ENCODE peak calls at places on chromosome 20, in eight cellular contexts. Y is H7; H is lower lobe of right lung; L is cardiac muscle cell; A is spleen; R is uterus; N is CD8-positive, alpha-beta T cell; P is colonic mucosa. E is an unnamed sample.

GRCh38 chr20:22490287-22491187 is 93.8 kb downstream of the FOXA2 start:
- DNase-seq in R (no peak), H (peak; percentile 80), N (no peak), P (peak; percentile 92), L (peak; percentile 1), A (no peak), Y (peak; percentile 49), E (no peak)

GRCh38 chr20:35700625-35701148 is 1.5 kb downstream of the ROMO1 start:
- DNase-seq in A (no peak), P (no peak), R (no peak), N (no peak), H (no peak), Y (no peak), L (no peak), E (peak; percentile 37)

GRCh38 chr20:13717631-13718044 is 67.1 kb downstream of the ESF1 start:
- DNase-seq in L (no peak), H (no peak), N (no peak), R (no peak), Y (no peak), P (no peak), A (no peak), E (no peak)

GRCh38 chr20:62913043-62913630 is 13.2 kb downstream of the DIDO1 start:
- DNase-seq in A (no peak), Y (no peak), L (no peak), N (no peak), R (no peak), P (no peak), H (peak; percentile 23), E (no peak)

GRCh38 chr20:36800410-36800809 is 26.8 kb upstream of the DSN1 start:
- DNase-seq in L (no peak), Y (no peak), H (no peak), A (no peak), N (no peak), P (no peak), R (no peak), E (no peak)

GRCh38 chr20:52191436-52192295 is at the start of gene ZFP64:
- DNase-seq in H (peak; percentile 80), Y (peak; percentile 89), N (peak; percentile 42), L (peak; percentile 80), P (peak; percentile 84), R (peak; percentile 54), A (peak; percentile 94), E (peak; percentile 88)

GRCh38 chr20:5353624-5354496 is 37.1 kb upstream of the PROKR2 start:
- DNase-seq in R (no peak), Y (no peak), P (no peak), A (no peak), N (no peak), H (no peak), L (peak; percentile 72), E (no peak)

GRCh38 chr20:35145141-35145564 is 2.0 kb downstream of the EDEM2 start:
- DNase-seq in A (no peak), N (no peak), H (no peak), L (peak; percentile 81), P (peak; percentile 24), R (peak; percentile 45), Y (peak; percentile 75), E (no peak)

GRCh38 chr20:62991196-62991807 is 15.5 kb downstream of the BHLHE23 start:
- DNase-seq in N (no peak), L (no peak), Y (no peak), H (no peak), A (no peak), P (no peak), R (no peak), E (no peak)

GRCh38 chr20:24772667-24773066 is 176.4 kb upstream of the CST7 start:
- DNase-seq in L (no peak), R (no peak), H (no peak), Y (no peak), A (peak; percentile 27), P (no peak), N (no peak), E (no peak)

GRCh38 chr20:36132802-36133211 is 21.7 kb upstream of the EPB41L1 start:
- DNase-seq in R (no peak), H (no peak), N (no peak), A (no peak), Y (no peak), L (no peak), P (no peak), E (no peak)

GRCh38 chr20:19973920-19974620 is 43.1 kb upstream of the NAA20 start:
- DNase-seq in Y (no peak), A (no peak), P (peak; percentile 48), L (peak; percentile 89), R (peak; percentile 79), H (peak; percentile 71), N (no peak), E (peak; percentile 82)

GRCh38 chr20:4073852-4074741 is 58.7 kb upstream of the RNF24 start:
- DNase-seq in R (no peak), L (no peak), H (no peak), A (no peak), P (peak; percentile 7), Y (no peak), N (no peak), E (no peak)

GRCh38 chr20:34364013-34364382 is 925 bp downstream of the ITCH start:
- DNase-seq in L (peak; percentile 54), H (no peak), Y (no peak), P (no peak), N (no peak), A (no peak), R (no peak), E (no peak)

GRCh38 chr20:59776059-59776603 is 157.3 kb downstream of the SYCP2 start:
- DNase-seq in P (peak; percentile 5), H (no peak), L (no peak), R (no peak), N (no peak), Y (peak; percentile 11), A (no peak), E (no peak)

DNA sequence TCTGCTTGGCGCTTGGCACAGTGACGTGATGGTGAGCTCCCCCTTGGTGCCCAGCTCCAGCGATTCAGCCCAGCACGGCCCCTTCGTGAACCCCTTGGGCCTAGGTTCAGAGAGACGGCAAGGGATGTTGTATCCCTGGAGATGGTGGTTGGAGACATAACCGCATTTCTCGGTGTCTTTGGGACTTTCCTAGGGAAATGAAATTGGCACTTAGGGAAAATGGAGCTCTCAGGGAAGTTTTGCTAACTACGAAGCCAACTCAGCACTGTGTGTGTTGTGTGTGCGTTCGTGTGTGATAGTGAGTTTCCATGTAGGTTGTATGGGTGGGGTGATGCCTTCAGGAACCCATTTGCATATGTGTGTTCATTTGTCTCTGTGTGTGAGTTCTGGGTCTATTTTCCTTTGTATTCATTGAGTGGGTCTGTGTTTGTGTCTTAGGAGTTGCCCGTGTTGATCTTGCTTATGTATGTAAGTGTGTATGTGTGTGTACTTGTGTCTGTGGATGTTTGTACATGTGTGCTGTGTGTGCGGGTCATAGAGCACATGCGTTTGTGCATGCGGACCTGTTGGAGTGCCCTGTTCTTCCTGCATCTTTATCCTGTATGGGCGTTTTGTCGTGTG is 46.4 kb downstream of the HNF4A start:
- DNase-seq in L (no peak), P (no peak), H (no peak), A (peak; percentile 49), R (no peak), Y (no peak), N (no peak), E (no peak)
- H3K4me3 ChIP-seq in L (no peak overlapping the region), P (peak overlapping the region; percentile 43), H (no peak overlapping the region), A (no peak overlapping the region), R (no peak overlapping the region), Y (no peak overlapping the region), N (no peak overlapping the region), E (no peak overlapping the region)

DNA sequence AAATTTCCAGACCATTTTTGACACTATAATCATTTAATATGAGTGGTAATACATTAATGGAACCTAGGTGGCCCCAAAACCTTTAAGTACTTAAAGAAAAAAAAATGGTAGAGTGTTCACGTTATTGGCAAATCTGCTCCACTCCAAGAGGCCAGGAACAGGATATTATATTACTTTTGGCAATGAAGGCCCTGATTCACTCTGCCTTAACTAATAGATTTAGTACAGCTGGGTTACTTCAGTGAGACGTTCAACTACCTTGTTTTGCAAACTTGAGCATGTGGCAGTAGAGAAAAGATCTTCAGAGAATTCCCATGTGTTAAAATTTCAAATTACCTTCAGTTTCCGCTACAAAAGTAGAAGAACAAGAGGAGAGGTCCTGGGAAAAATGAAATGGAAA is 12.8 kb downstream of the ADNP start:
- DNase-seq in A (no peak), Y (no peak), P (no peak), H (no peak), N (no peak), L (peak; percentile 51), R (no peak), E (no peak)
- H3K36me3 ChIP-seq in A (peaks cover 43% of the 10 kb centered on the region), Y (no peaks in the 10 kb centered on the region), P (no peaks in the 10 kb centered on the region), H (peaks cover 3% of the 10 kb centered on the region), N (peaks cover 6% of the 10 kb centered on the region), L (peaks cover 4% of the 10 kb centered on the region), R (no peaks in the 10 kb centered on the region), E (no peaks in the 10 kb centered on the region)

GRCh38 chr20:18922898-18923297 is 109.3 kb downstream of the SCP2D1 start:
- DNase-seq in R (no peak), Y (no peak), H (no peak), N (no peak), L (no peak), P (no peak), A (no peak), E (no peak)

GRCh38 chr20:18916886-18917785 is 103.6 kb downstream of the SCP2D1 start:
- DNase-seq in N (no peak), H (no peak), R (peak; percentile 40), A (no peak), P (no peak), L (no peak), Y (no peak), E (no peak)

DNA sequence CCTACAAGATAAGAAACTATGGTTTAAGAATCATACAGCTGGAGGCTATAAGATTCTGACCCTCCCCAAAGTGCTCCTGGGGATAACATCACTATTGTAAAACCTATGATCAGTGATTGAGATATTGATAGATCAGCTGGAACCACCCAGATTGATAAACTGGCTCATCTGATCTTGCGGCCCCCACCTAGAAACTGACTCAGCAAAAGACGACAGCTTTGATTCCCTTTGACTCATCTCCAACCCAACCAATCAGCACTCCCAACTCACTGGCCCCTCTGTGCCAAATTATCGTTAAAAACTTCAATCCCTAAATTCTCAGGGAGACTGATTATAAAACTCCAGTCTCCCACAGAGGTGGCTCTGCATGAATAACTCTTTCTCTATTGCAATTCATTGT is 106.4 kb downstream of the SCP2D1 start:
- DNase-seq in P (no peak), Y (no peak), N (no peak), L (no peak), H (no peak), R (no peak), A (no peak), E (no peak)
- H3K27me3 ChIP-seq in P (no peaks in the 10 kb centered on the region), Y (no peaks in the 10 kb centered on the region), N (no peaks in the 10 kb centered on the region), L (no peaks in the 10 kb centered on the region), H (no peaks in the 10 kb centered on the region), R (no peaks in the 10 kb centered on the region), A (no peaks in the 10 kb centered on the region), E (no peaks in the 10 kb centered on the region)

DNA sequence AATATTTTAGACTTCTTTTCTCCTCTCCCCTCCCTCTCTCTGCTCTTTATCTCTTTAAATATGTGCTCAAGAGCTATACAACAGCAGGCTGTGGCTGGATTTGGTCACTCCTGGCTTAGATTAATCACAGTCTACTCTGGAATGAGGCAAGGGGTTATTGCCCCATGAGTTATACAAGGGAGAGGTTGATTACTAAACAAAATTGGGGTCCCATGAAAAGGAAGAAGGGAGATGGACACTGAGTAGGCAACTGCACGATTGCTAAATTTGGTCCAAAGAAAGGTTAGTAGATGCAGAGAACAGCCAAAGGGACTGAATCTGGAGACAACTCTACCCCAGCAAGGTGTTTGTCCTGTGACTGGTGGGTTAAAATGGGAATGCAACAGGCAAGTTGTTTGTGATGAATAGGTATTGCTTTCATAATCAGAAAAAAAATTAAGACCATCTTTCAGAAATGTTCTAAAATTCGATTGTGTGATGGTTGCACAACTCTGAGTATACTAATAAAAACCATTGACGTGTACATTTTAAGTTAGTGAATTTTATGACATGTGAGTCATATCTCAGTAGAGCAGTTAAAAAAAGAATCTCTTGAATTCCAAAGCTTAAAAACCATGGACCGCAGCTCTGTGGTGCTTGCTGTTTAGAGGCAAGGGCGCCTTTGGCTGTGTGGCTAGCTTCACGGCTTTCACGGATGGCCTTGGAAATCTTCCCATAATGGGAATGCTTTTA is 57.1 kb downstream of the KIZ start:
- DNase-seq in R (peak; percentile 65), L (peak; percentile 88), N (no peak), Y (no peak), H (no peak), A (no peak), P (peak; percentile 21), E (no peak)
- H3K4me3 ChIP-seq in R (no peak overlapping the region), L (no peak overlapping the region), N (no peak overlapping the region), Y (no peak overlapping the region), H (no peak overlapping the region), A (no peak overlapping the region), P (no peak overlapping the region), E (no peak overlapping the region)